ENCODE peak calls at places on chromosomes 12 and 14, in nine cellular contexts. N is A549; A is endodermal cell; R is AG04450; T is CD8-positive, alpha-beta T cell; E is HCT116; I is left lung; U is neural crest cell; W is cardiac muscle cell. L is an unnamed sample.

GRCh38 chr14:33229269-33229924 is 290.7 kb downstream of the NPAS3 start:
- DNase-seq in T (no peak), I (no peak), E (no peak), N (no peak), U (no peak), R (no peak), W (no peak), A (no peak), L (no peak)

GRCh38 chr12:32265920-32266319 is 133.4 kb upstream of the FGD4 start:
- DNase-seq in E (no peak), R (no peak), W (no peak), N (no peak), I (no peak), U (no peak), A (no peak), T (no peak), L (no peak)

GRCh38 chr12:125351788-125352187 is 286.6 kb downstream of the AACS start:
- DNase-seq in R (no peak), I (no peak), W (no peak), U (no peak), N (no peak), T (no peak), A (peak), E (no peak), L (no peak)

GRCh38 chr14:89125216-89125615 is 291.8 kb downstream of the FOXN3 start:
- DNase-seq in U (no peak), T (no peak), I (no peak), R (no peak), N (no peak), E (no peak), W (no peak), A (no peak), L (no peak)

GRCh38 chr12:53498235-53498630 is 1.0 kb downstream of the MAP3K12 start:
- DNase-seq in R (no peak), E (no peak), T (no peak), A (no peak), U (no peak), N (no peak), W (no peak), I (no peak), L (no peak)

GRCh38 chr12:107477946-107478610 is 207.5 kb upstream of the PWP1 start:
- DNase-seq in A (no peak), W (no peak), U (no peak), I (no peak), N (no peak), R (no peak), E (no peak), T (no peak), L (no peak)

GRCh38 chr14:74955229-74955999 is at the start of gene PGF:
- DNase-seq in I (peak), U (peak), E (peak), W (peak), R (no peak), A (peak), N (peak), T (peak), L (peak)

GRCh38 chr14:75090353-75090752 is 20.9 kb downstream of the ZC2HC1C start:
- DNase-seq in W (no peak), N (no peak), A (no peak), U (no peak), T (no peak), I (no peak), R (no peak), E (no peak), L (no peak)

GRCh38 chr12:2891240-2892053 is 756 bp downstream of the TULP3 start:
- DNase-seq in E (no peak), N (peak), I (peak), R (no peak), W (peak), U (peak), T (no peak), A (peak), L (peak)

GRCh38 chr12:2417761-2418160 is 365.0 kb downstream of the CACNA1C start:
- DNase-seq in I (no peak), N (no peak), A (peak), W (no peak), E (no peak), R (no peak), T (no peak), U (no peak), L (no peak)

GRCh38 chr14:105140581-105140980 is 28.0 kb downstream of the JAG2 start:
- DNase-seq in W (no peak), T (no peak), I (peak), E (no peak), N (no peak), U (no peak), A (peak), R (no peak), L (no peak)

GRCh38 chr12:109718390-109718789 is 4.8 kb downstream of the FAM222A start:
- DNase-seq in I (peak), T (no peak), R (no peak), W (peak), A (peak), U (peak), N (no peak), E (no peak), L (no peak)

GRCh38 chr12:15688202-15688736 is 100.9 kb downstream of the EPS8 start:
- DNase-seq in U (peak), W (no peak), R (no peak), E (peak), A (peak), I (peak), N (no peak), T (no peak), L (peak)

GRCh38 chr12:123519151-123520001 is 14.1 kb downstream of the RILPL1 start:
- DNase-seq in N (peak), U (no peak), E (no peak), A (no peak), T (no peak), W (peak), I (peak), R (no peak), L (peak)

GRCh38 chr12:7472060-7472459 is 28.1 kb upstream of the CD163L1 start:
- DNase-seq in N (no peak), I (no peak), E (no peak), T (no peak), W (no peak), R (no peak), U (no peak), A (no peak), L (no peak)

GRCh38 chr14:44211718-44212117 is 295.4 kb downstream of the FSCB start:
- DNase-seq in W (no peak), I (no peak), N (no peak), E (no peak), A (no peak), U (no peak), R (no peak), T (no peak), L (no peak)

GRCh38 chr14:104678901-104679705 is 10.3 kb upstream of the INF2 start:
- DNase-seq in I (peak), U (no peak), N (no peak), T (no peak), W (no peak), A (no peak), R (no peak), E (no peak), L (no peak)

GRCh38 chr12:34595749-34596733 is 573.7 kb downstream of the ALG10 start:
- DNase-seq in T (no peak), N (no peak), A (no peak), U (no peak), I (peak), R (no peak), W (no peak), E (no peak), L (no peak)

GRCh38 chr12:47205532-47206449 is 126.0 kb upstream of the AMIGO2 start:
- DNase-seq in A (no peak), U (no peak), W (no peak), N (no peak), E (no peak), I (no peak), T (no peak), R (no peak), L (no peak)

GRCh38 chr12:26334621-26335124 is 139.3 kb downstream of the SSPN start:
- DNase-seq in U (no peak), I (no peak), T (no peak), R (no peak), W (no peak), A (no peak), N (no peak), E (no peak), L (no peak)

DNA sequence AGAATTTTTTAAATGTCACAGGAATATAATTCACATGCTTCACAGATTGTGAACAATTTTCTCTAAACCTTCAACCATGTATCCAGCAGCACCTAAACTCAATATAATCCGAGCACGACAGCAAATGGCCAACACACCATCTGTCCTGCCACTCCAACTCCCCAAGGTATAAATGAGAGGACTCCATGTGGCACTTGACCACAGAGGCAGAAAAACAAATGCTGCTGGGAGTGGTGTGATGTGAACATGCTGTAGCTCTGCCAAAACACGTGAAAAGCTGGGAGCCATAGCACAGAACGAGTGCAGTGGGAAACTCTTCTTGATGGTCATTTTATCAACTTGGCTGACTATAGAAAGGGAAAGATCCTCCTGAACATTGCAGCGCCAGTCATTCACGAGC is 70.9 kb downstream of the LLPH start:
- DNase-seq in A (no peak), I (no peak), T (no peak), U (no peak), W (no peak), R (no peak), N (no peak), E (no peak), L (no peak)
- TF ChIP-seq CTCF in A (no peak), I (no peak), T (no peak), U (no peak), W (no peak), R (no peak), N (no peak), E (no peak), L (no peak)

GRCh38 chr14:46245281-46245680 is 406.3 kb downstream of the RPL10L start:
- DNase-seq in N (no peak), W (no peak), A (no peak), I (no peak), R (no peak), E (no peak), U (no peak), T (no peak), L (no peak)

GRCh38 chr14:46250113-46250703 is 401.4 kb downstream of the RPL10L start:
- DNase-seq in U (no peak), E (peak), T (no peak), W (peak), N (peak), A (no peak), R (no peak), I (no peak), L (peak)
- TF ChIP-seq CTCF in U (peak), E (peak), T (no peak), W (peak), N (peak), A (peak), R (peak), I (no peak), L (peak)

DNA sequence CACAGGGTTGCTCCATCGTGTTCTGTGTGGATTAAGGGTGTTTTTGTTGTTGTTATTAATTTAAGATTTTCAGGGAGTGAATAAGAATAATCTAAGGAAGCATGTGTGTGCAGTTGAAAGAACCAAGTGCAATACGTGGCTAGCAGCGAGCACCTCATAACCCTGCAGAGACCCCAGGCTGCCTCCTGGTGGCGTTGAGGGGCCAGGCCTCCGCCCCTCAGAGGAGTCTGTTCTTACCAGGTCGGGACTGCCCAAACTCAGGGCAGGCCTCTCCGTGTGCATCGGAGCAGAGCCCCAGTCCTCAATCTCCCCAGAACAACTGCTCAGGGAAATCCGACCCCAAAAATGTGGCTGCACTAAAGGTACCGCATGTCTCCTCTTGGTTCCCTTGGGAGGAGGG is 36.8 kb downstream of the IL31 start:
- DNase-seq in I (no peak), U (no peak), E (no peak), W (peak), A (peak), R (no peak), N (no peak), T (no peak), L (no peak)
- TF ChIP-seq CTCF in I (no peak), U (peak), E (peak), W (peak), A (peak), R (peak), N (no peak), T (no peak), L (no peak)

GRCh38 chr12:44502681-44503080 is 373.4 kb downstream of the NELL2 start:
- DNase-seq in R (no peak), U (no peak), T (no peak), I (peak), N (no peak), W (no peak), E (no peak), A (no peak), L (no peak)

GRCh38 chr12:44500423-44500822 is 375.7 kb downstream of the NELL2 start:
- DNase-seq in W (no peak), A (no peak), T (no peak), E (no peak), N (no peak), U (no peak), R (no peak), I (peak), L (no peak)

DNA sequence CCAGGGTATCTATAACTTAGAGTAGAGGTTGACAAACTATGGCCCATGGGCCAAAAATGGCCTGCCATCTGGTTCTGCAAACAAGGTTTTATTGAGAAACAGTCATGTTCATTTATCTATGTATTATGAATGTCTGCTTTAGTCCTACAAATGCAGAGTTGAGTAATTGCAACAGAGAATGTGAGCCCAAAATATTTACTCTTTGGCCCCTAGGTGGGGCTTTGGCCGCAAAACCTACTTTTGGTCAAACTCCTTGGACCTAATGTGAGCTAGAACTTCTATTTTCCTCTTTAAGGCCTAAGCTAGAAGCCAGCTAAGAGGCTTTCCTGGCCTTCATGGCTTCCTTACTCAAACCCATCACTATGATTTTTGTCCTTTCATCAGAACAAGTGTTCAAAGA is 379.1 kb downstream of the NELL2 start:
- DNase-seq in I (no peak), U (no peak), A (peak), R (no peak), N (no peak), E (no peak), W (peak), T (no peak), L (no peak)
- TF ChIP-seq CTCF in I (no peak), U (peak), A (peak), R (no peak), N (no peak), E (peak), W (no peak), T (no peak), L (no peak)

DNA sequence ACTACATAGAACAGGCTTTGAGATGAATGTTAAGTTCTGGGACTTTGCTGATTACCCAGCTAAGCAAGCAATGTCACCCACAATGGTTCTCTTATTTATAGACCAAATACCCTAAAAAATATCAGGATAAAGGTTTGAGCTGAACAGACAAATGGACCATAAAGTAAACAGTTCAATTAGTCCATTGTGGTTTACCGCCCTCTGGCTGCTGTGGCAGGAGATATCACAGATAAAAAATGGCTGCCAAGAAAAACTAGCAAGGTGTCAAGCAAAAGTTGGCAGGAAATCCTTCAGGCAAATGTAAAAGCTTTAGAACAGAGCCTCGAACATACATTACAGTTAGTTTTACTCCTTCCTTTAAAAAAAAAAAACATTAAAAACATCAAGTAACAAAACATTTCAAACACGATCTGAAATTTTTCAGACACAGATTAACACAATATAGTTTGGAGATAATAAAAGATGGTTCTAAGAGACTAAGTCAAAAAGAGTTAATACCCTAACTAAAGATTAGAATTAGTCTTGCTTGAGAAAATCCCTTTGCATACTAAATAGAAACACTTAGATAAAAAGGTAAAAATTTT is 41.3 kb downstream of the MED13L start:
- DNase-seq in R (no peak), N (peak), W (peak), T (peak), U (no peak), I (no peak), E (no peak), A (peak), L (peak)
- TF ChIP-seq CTCF in R (peak), N (peak), W (peak), T (peak), U (peak), I (no peak), E (peak), A (peak), L (peak)

DNA sequence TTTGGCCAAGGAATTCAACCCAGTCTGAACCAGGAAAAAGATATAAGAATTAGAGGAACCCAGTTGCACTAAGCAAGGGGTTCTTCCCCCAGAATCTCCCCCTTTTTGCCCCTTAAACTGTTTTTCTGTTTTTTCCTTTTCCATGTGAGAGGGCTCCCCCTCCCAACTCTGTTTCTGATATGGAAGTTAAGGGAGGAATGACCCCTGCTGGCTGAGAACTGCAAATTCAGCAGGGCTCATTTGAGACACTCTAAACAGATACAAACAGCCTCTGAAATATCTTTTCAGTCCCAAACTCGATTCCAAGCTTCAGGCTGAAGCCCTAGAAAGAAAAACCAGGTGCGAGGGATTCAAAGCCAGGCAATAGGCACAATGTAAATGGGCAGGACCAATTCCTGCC is 132.7 kb downstream of the SLC41A2 start:
- DNase-seq in R (no peak), N (no peak), A (peak), T (no peak), U (no peak), E (no peak), W (no peak), I (no peak), L (no peak)
- TF ChIP-seq CTCF in R (peak), N (peak), A (peak), T (no peak), U (peak), E (peak), W (peak), I (peak), L (no peak)

GRCh38 chr12:92109613-92110012 is 36.0 kb downstream of the BTG1 start:
- DNase-seq in U (no peak), R (no peak), W (no peak), A (peak), E (no peak), T (no peak), N (no peak), I (no peak), L (no peak)

GRCh38 chr12:92110083-92110640 is 35.5 kb downstream of the BTG1 start:
- DNase-seq in U (no peak), T (no peak), R (no peak), I (no peak), A (no peak), N (no peak), E (no peak), W (no peak), L (no peak)

GRCh38 chr12:92107094-92107493 is 38.6 kb downstream of the BTG1 start:
- DNase-seq in A (peak), W (no peak), R (no peak), N (no peak), E (no peak), U (no peak), T (no peak), I (no peak), L (no peak)

GRCh38 chr12:92107621-92108131 is 38.0 kb downstream of the BTG1 start:
- DNase-seq in N (no peak), R (no peak), I (no peak), T (no peak), W (peak), U (peak), E (no peak), A (peak), L (no peak)

GRCh38 chr12:92108651-92109050 is 37.0 kb downstream of the BTG1 start:
- DNase-seq in I (no peak), T (no peak), E (no peak), W (peak), U (no peak), R (peak), N (no peak), A (peak), L (no peak)
- TF ChIP-seq CTCF in I (no peak), T (no peak), E (no peak), W (no peak), U (no peak), R (no peak), N (no peak), A (no peak), L (no peak)

GRCh38 chr14:29222671-29223268 is 456.2 kb downstream of the FOXG1 start:
- DNase-seq in T (no peak), R (peak), E (no peak), A (peak), I (no peak), U (no peak), N (no peak), W (peak), L (peak)
- TF ChIP-seq CTCF in T (no peak), R (peak), E (no peak), A (peak), I (no peak), U (peak), N (peak), W (peak), L (peak)

GRCh38 chr12:9943244-9943643 is 11.1 kb upstream of the CLEC2A start:
- DNase-seq in A (no peak), U (no peak), W (no peak), N (no peak), R (no peak), E (no peak), I (peak), T (peak), L (no peak)

GRCh38 chr12:9944404-9944803 is 12.2 kb upstream of the CLEC2A start:
- DNase-seq in A (no peak), E (no peak), N (no peak), T (no peak), W (no peak), I (no peak), R (no peak), U (no peak), L (no peak)

GRCh38 chr12:9941838-9942237 is 9.7 kb upstream of the CLEC2A start:
- DNase-seq in T (no peak), I (no peak), N (no peak), W (no peak), A (no peak), R (no peak), U (no peak), E (no peak), L (no peak)

GRCh38 chr12:9936597-9936996 is 4.4 kb upstream of the CLEC2A start:
- DNase-seq in E (no peak), W (no peak), U (no peak), I (no peak), A (no peak), N (no peak), T (no peak), R (no peak), L (no peak)

DNA sequence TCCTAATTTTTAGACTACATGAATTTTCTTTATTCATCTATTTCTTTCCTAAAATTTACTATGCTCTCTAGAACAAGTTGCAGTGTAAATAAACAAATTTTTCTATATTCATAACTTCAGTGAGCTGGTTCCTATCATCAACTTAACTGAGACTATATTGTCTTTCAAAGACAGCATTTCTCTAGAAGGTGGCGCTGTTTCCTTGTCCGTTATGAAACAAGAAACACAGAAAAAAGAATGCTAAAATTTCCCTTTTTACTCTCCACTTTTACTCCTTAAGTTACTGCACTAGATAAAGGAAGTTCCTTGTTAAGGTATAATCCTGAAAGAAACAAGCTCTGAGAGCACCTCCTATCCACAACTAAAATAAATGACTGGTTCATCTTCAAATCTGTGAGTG is 8.2 kb upstream of the CLEC2A start:
- DNase-seq in N (no peak), W (peak), I (no peak), A (no peak), R (no peak), U (no peak), T (no peak), E (no peak), L (no peak)
- TF ChIP-seq CTCF in N (peak), W (peak), I (no peak), A (peak), R (peak), U (peak), T (peak), E (peak), L (no peak)

L was measured in Calu3.